ENCODE peak calls at places on chromosomes 5 and 9, in six cellular contexts. One of them, this sample, is unnamed.

GRCh38 chr5:120139039-120139438 is 325.1 kb upstream of the PRR16 start:
- DNase-seq in B cell: no peak
- DNase-seq in Calu3: peak; percentile 46
- DNase-seq in activated CD4-positive, CD25-positive, alpha-beta regulatory T cell treated with anti-CD3 and anti-CD28 coated beads, Interleukin-2, amount 50 U/mL, for 16 hours: no peak
- DNase-seq in stimulated activated CD4-positive, alpha-beta T cell treated with anti-CD3 and anti-CD28 coated beads, Interleukin-1b, Interleukin-23, amount 100 ng/mL, for 24 hours: no peak
- DNase-seq in fibroblast of the aortic adventitia: peak; percentile 98
- DNase-seq in this sample: peak; percentile 70

GRCh38 chr5:39713224-39713911 is 288.6 kb upstream of the DAB2 start:
- DNase-seq in B cell: no peak
- DNase-seq in Calu3: no peak
- DNase-seq in stimulated activated CD4-positive, alpha-beta T cell treated with anti-CD3 and anti-CD28 coated beads, Interleukin-1b, Interleukin-23, amount 100 ng/mL, for 24 hours: no peak
- DNase-seq in activated CD4-positive, CD25-positive, alpha-beta regulatory T cell treated with anti-CD3 and anti-CD28 coated beads, Interleukin-2, amount 50 U/mL, for 16 hours: no peak
- DNase-seq in fibroblast of the aortic adventitia: peak; percentile 65
- DNase-seq in this sample: no peak

GRCh38 chr9:35603506-35603985 is 1.5 kb upstream of the TESK1 start:
- DNase-seq in B cell: no peak
- DNase-seq in Calu3: no peak
- DNase-seq in activated CD4-positive, CD25-positive, alpha-beta regulatory T cell treated with anti-CD3 and anti-CD28 coated beads, Interleukin-2, amount 50 U/mL, for 16 hours: no peak
- DNase-seq in fibroblast of the aortic adventitia: peak; percentile 90
- DNase-seq in stimulated activated CD4-positive, alpha-beta T cell treated with anti-CD3 and anti-CD28 coated beads, Interleukin-1b, Interleukin-23, amount 100 ng/mL, for 24 hours: no peak
- DNase-seq in this sample: peak; percentile 28

GRCh38 chr5:50440651-50441478 is at the start of gene EMB:
- DNase-seq in fibroblast of the aortic adventitia: peak; percentile 28
- DNase-seq in activated CD4-positive, CD25-positive, alpha-beta regulatory T cell treated with anti-CD3 and anti-CD28 coated beads, Interleukin-2, amount 50 U/mL, for 16 hours: peak; percentile 61
- DNase-seq in B cell: peak; percentile 86
- DNase-seq in Calu3: peak; percentile 80
- DNase-seq in stimulated activated CD4-positive, alpha-beta T cell treated with anti-CD3 and anti-CD28 coated beads, Interleukin-1b, Interleukin-23, amount 100 ng/mL, for 24 hours: peak; percentile 62
- DNase-seq in this sample: no peak

GRCh38 chr5:160524827-160525226 is 103.2 kb downstream of the PTTG1 start:
- DNase-seq in fibroblast of the aortic adventitia: no peak
- DNase-seq in Calu3: no peak
- DNase-seq in B cell: no peak
- DNase-seq in stimulated activated CD4-positive, alpha-beta T cell treated with anti-CD3 and anti-CD28 coated beads, Interleukin-1b, Interleukin-23, amount 100 ng/mL, for 24 hours: no peak
- DNase-seq in activated CD4-positive, CD25-positive, alpha-beta regulatory T cell treated with anti-CD3 and anti-CD28 coated beads, Interleukin-2, amount 50 U/mL, for 16 hours: no peak
- DNase-seq in this sample: no peak

GRCh38 chr5:111848374-111848914 is 91.5 kb upstream of the NREP start:
- DNase-seq in stimulated activated CD4-positive, alpha-beta T cell treated with anti-CD3 and anti-CD28 coated beads, Interleukin-1b, Interleukin-23, amount 100 ng/mL, for 24 hours: no peak
- DNase-seq in B cell: no peak
- DNase-seq in fibroblast of the aortic adventitia: no peak
- DNase-seq in activated CD4-positive, CD25-positive, alpha-beta regulatory T cell treated with anti-CD3 and anti-CD28 coated beads, Interleukin-2, amount 50 U/mL, for 16 hours: no peak
- DNase-seq in Calu3: no peak
- DNase-seq in this sample: no peak

GRCh38 chr5:122180863-122181519 is 51.6 kb downstream of the ZNF474 start:
- DNase-seq in Calu3: no peak
- DNase-seq in B cell: no peak
- DNase-seq in fibroblast of the aortic adventitia: peak; percentile 84
- DNase-seq in stimulated activated CD4-positive, alpha-beta T cell treated with anti-CD3 and anti-CD28 coated beads, Interleukin-1b, Interleukin-23, amount 100 ng/mL, for 24 hours: no peak
- DNase-seq in activated CD4-positive, CD25-positive, alpha-beta regulatory T cell treated with anti-CD3 and anti-CD28 coated beads, Interleukin-2, amount 50 U/mL, for 16 hours: no peak
- DNase-seq in this sample: no peak

GRCh38 chr9:15389636-15390035 is 33.0 kb upstream of the SNAPC3 start:
- DNase-seq in stimulated activated CD4-positive, alpha-beta T cell treated with anti-CD3 and anti-CD28 coated beads, Interleukin-1b, Interleukin-23, amount 100 ng/mL, for 24 hours: no peak
- DNase-seq in Calu3: no peak
- DNase-seq in activated CD4-positive, CD25-positive, alpha-beta regulatory T cell treated with anti-CD3 and anti-CD28 coated beads, Interleukin-2, amount 50 U/mL, for 16 hours: no peak
- DNase-seq in fibroblast of the aortic adventitia: no peak
- DNase-seq in B cell: no peak
- DNase-seq in this sample: no peak

GRCh38 chr9:116549061-116549664 is 137.9 kb upstream of the TRIM32 start:
- DNase-seq in fibroblast of the aortic adventitia: peak; percentile 95
- DNase-seq in activated CD4-positive, CD25-positive, alpha-beta regulatory T cell treated with anti-CD3 and anti-CD28 coated beads, Interleukin-2, amount 50 U/mL, for 16 hours: no peak
- DNase-seq in stimulated activated CD4-positive, alpha-beta T cell treated with anti-CD3 and anti-CD28 coated beads, Interleukin-1b, Interleukin-23, amount 100 ng/mL, for 24 hours: no peak
- DNase-seq in B cell: no peak
- DNase-seq in Calu3: peak; percentile 66
- DNase-seq in this sample: peak; percentile 91

GRCh38 chr9:93266521-93267001 is 82.6 kb downstream of the WNK2 start:
- DNase-seq in B cell: no peak
- DNase-seq in activated CD4-positive, CD25-positive, alpha-beta regulatory T cell treated with anti-CD3 and anti-CD28 coated beads, Interleukin-2, amount 50 U/mL, for 16 hours: no peak
- DNase-seq in stimulated activated CD4-positive, alpha-beta T cell treated with anti-CD3 and anti-CD28 coated beads, Interleukin-1b, Interleukin-23, amount 100 ng/mL, for 24 hours: no peak
- DNase-seq in fibroblast of the aortic adventitia: no peak
- DNase-seq in Calu3: no peak
- DNase-seq in this sample: no peak

GRCh38 chr5:79873216-79873615 is 117.8 kb downstream of the MTX3 start:
- DNase-seq in B cell: no peak
- DNase-seq in stimulated activated CD4-positive, alpha-beta T cell treated with anti-CD3 and anti-CD28 coated beads, Interleukin-1b, Interleukin-23, amount 100 ng/mL, for 24 hours: no peak
- DNase-seq in fibroblast of the aortic adventitia: no peak
- DNase-seq in Calu3: no peak
- DNase-seq in activated CD4-positive, CD25-positive, alpha-beta regulatory T cell treated with anti-CD3 and anti-CD28 coated beads, Interleukin-2, amount 50 U/mL, for 16 hours: no peak
- DNase-seq in this sample: no peak

GRCh38 chr5:68465133-68465532 is 249.6 kb downstream of the PIK3R1 start:
- DNase-seq in B cell: no peak
- DNase-seq in Calu3: no peak
- DNase-seq in stimulated activated CD4-positive, alpha-beta T cell treated with anti-CD3 and anti-CD28 coated beads, Interleukin-1b, Interleukin-23, amount 100 ng/mL, for 24 hours: no peak
- DNase-seq in activated CD4-positive, CD25-positive, alpha-beta regulatory T cell treated with anti-CD3 and anti-CD28 coated beads, Interleukin-2, amount 50 U/mL, for 16 hours: no peak
- DNase-seq in fibroblast of the aortic adventitia: no peak
- DNase-seq in this sample: no peak

GRCh38 chr9:37026085-37026935 is 7.8 kb downstream of the PAX5 start:
- DNase-seq in B cell: no peak
- DNase-seq in stimulated activated CD4-positive, alpha-beta T cell treated with anti-CD3 and anti-CD28 coated beads, Interleukin-1b, Interleukin-23, amount 100 ng/mL, for 24 hours: no peak
- DNase-seq in fibroblast of the aortic adventitia: no peak
- DNase-seq in Calu3: no peak
- DNase-seq in activated CD4-positive, CD25-positive, alpha-beta regulatory T cell treated with anti-CD3 and anti-CD28 coated beads, Interleukin-2, amount 50 U/mL, for 16 hours: no peak
- DNase-seq in this sample: no peak

This sample was measured in HepG2.